ENCODE peak calls at places on chromosome 19, in nine cellular contexts. One of them, this sample, is unnamed.

GRCh38 chr19:7191946-7192691 is 102.1 kb downstream of the INSR start:
- DNase-seq in A673: no peak
- DNase-seq in anterior cingulate cortex: no peak
- DNase-seq in NCI-H460: no peak
- DNase-seq in erythroblast: no peak
- DNase-seq in RWPE1: no peak
- DNase-seq in C1 segment of cervical spinal cord: no peak
- DNase-seq in Caki2: no peak
- DNase-seq in nephron progenitor cell: no peak
- DNase-seq in this sample: no peak

GRCh38 chr19:45568732-45569131 is 15.9 kb downstream of the OPA3 start:
- DNase-seq in A673: peak; percentile 79
- DNase-seq in anterior cingulate cortex: no peak
- DNase-seq in NCI-H460: no peak
- DNase-seq in erythroblast: no peak
- DNase-seq in RWPE1: peak; percentile 76
- DNase-seq in C1 segment of cervical spinal cord: no peak
- DNase-seq in Caki2: peak; percentile 70
- DNase-seq in nephron progenitor cell: no peak
- DNase-seq in this sample: no peak

GRCh38 chr19:10535613-10536012 is 8.1 kb upstream of the ATG4D start:
- DNase-seq in A673: no peak
- DNase-seq in anterior cingulate cortex: no peak
- DNase-seq in NCI-H460: no peak
- DNase-seq in erythroblast: no peak
- DNase-seq in RWPE1: peak; percentile 89
- DNase-seq in C1 segment of cervical spinal cord: no peak
- DNase-seq in Caki2: no peak
- DNase-seq in nephron progenitor cell: no peak
- DNase-seq in this sample: no peak

GRCh38 chr19:1767464-1767933 is 14.2 kb downstream of the ONECUT3 start:
- DNase-seq in A673: peak; percentile 70
- DNase-seq in anterior cingulate cortex: no peak
- DNase-seq in NCI-H460: peak; percentile 16
- DNase-seq in erythroblast: no peak
- DNase-seq in RWPE1: peak; percentile 77
- DNase-seq in C1 segment of cervical spinal cord: no peak
- DNase-seq in Caki2: peak; percentile 16
- DNase-seq in nephron progenitor cell: peak; percentile 84
- DNase-seq in this sample: no peak

GRCh38 chr19:18785179-18786124 is 5.7 kb downstream of the COMP start:
- DNase-seq in A673: peak; percentile 90
- DNase-seq in anterior cingulate cortex: peak; percentile 14
- DNase-seq in NCI-H460: peak; percentile 76
- DNase-seq in erythroblast: peak; percentile 87
- DNase-seq in RWPE1: peak; percentile 98
- DNase-seq in C1 segment of cervical spinal cord: peak; percentile 49
- DNase-seq in Caki2: peak; percentile 56
- DNase-seq in nephron progenitor cell: peak; percentile 97
- DNase-seq in this sample: no peak

GRCh38 chr19:3483226-3483628 is at the start of gene SMIM44:
- DNase-seq in A673: no peak
- DNase-seq in anterior cingulate cortex: no peak
- DNase-seq in NCI-H460: no peak
- DNase-seq in erythroblast: no peak
- DNase-seq in RWPE1: no peak
- DNase-seq in C1 segment of cervical spinal cord: no peak
- DNase-seq in Caki2: no peak
- DNase-seq in nephron progenitor cell: no peak
- DNase-seq in this sample: no peak

GRCh38 chr19:55156202-55157063 is 1.1 kb downstream of the TNNI3 start:
- DNase-seq in A673: peak; percentile 94
- DNase-seq in anterior cingulate cortex: no peak
- DNase-seq in NCI-H460: peak; percentile 68
- DNase-seq in erythroblast: peak; percentile 45
- DNase-seq in RWPE1: peak; percentile 79
- DNase-seq in C1 segment of cervical spinal cord: no peak
- DNase-seq in Caki2: no peak
- DNase-seq in nephron progenitor cell: peak; percentile 93
- DNase-seq in this sample: peak; percentile 56

GRCh38 chr19:46776927-46777911 is 11.2 kb downstream of the SLC1A5 start:
- DNase-seq in A673: no peak
- DNase-seq in anterior cingulate cortex: no peak
- DNase-seq in NCI-H460: no peak
- DNase-seq in erythroblast: peak; percentile 51
- DNase-seq in RWPE1: peak; percentile 44
- DNase-seq in C1 segment of cervical spinal cord: no peak
- DNase-seq in Caki2: no peak
- DNase-seq in nephron progenitor cell: no peak
- DNase-seq in this sample: no peak

GRCh38 chr19:10505583-10506229 is 2.5 kb upstream of the KEAP1 start:
- DNase-seq in A673: peak; percentile 86
- DNase-seq in anterior cingulate cortex: peak; percentile 15
- DNase-seq in NCI-H460: peak; percentile 49
- DNase-seq in erythroblast: peak; percentile 84
- DNase-seq in RWPE1: no peak
- DNase-seq in C1 segment of cervical spinal cord: peak; percentile 3
- DNase-seq in Caki2: no peak
- DNase-seq in nephron progenitor cell: peak; percentile 77
- DNase-seq in this sample: no peak

GRCh38 chr19:4914736-4915501 is 5.6 kb downstream of the UHRF1 start:
- DNase-seq in A673: peak; percentile 72
- DNase-seq in anterior cingulate cortex: no peak
- DNase-seq in NCI-H460: peak; percentile 38
- DNase-seq in erythroblast: peak; percentile 56
- DNase-seq in RWPE1: peak; percentile 93
- DNase-seq in C1 segment of cervical spinal cord: no peak
- DNase-seq in Caki2: peak; percentile 86
- DNase-seq in nephron progenitor cell: no peak
- DNase-seq in this sample: no peak

GRCh38 chr19:50001158-50001557 is 24.0 kb downstream of the VRK3 start:
- DNase-seq in A673: no peak
- DNase-seq in anterior cingulate cortex: no peak
- DNase-seq in NCI-H460: no peak
- DNase-seq in erythroblast: no peak
- DNase-seq in RWPE1: no peak
- DNase-seq in C1 segment of cervical spinal cord: no peak
- DNase-seq in Caki2: no peak
- DNase-seq in nephron progenitor cell: no peak
- DNase-seq in this sample: no peak

GRCh38 chr19:45667620-45668341 is at the start of gene GIPR:
- DNase-seq in A673: peak; percentile 54
- DNase-seq in anterior cingulate cortex: no peak
- DNase-seq in NCI-H460: peak; percentile 52
- DNase-seq in erythroblast: peak; percentile 51
- DNase-seq in RWPE1: peak; percentile 26
- DNase-seq in C1 segment of cervical spinal cord: no peak
- DNase-seq in Caki2: peak; percentile 92
- DNase-seq in nephron progenitor cell: peak; percentile 77
- DNase-seq in this sample: no peak

GRCh38 chr19:17423429-17424208 is 3.8 kb downstream of the MVB12A start:
- DNase-seq in A673: no peak
- DNase-seq in anterior cingulate cortex: no peak
- DNase-seq in NCI-H460: no peak
- DNase-seq in erythroblast: no peak
- DNase-seq in RWPE1: no peak
- DNase-seq in C1 segment of cervical spinal cord: no peak
- DNase-seq in Caki2: no peak
- DNase-seq in nephron progenitor cell: no peak
- DNase-seq in this sample: no peak

GRCh38 chr19:35116085-35116801 is 620 bp downstream of the FXYD3 start:
- DNase-seq in A673: no peak
- DNase-seq in anterior cingulate cortex: no peak
- DNase-seq in NCI-H460: no peak
- DNase-seq in erythroblast: no peak
- DNase-seq in RWPE1: peak; percentile 78
- DNase-seq in C1 segment of cervical spinal cord: no peak
- DNase-seq in Caki2: no peak
- DNase-seq in nephron progenitor cell: no peak
- DNase-seq in this sample: no peak

GRCh38 chr19:19547674-19548345 is 9.7 kb downstream of the CILP2 start:
- DNase-seq in A673: no peak
- DNase-seq in anterior cingulate cortex: no peak
- DNase-seq in NCI-H460: no peak
- DNase-seq in erythroblast: no peak
- DNase-seq in RWPE1: no peak
- DNase-seq in C1 segment of cervical spinal cord: no peak
- DNase-seq in Caki2: no peak
- DNase-seq in nephron progenitor cell: no peak
- DNase-seq in this sample: no peak

GRCh38 chr19:17448190-17448967 is at the start of gene TMEM221:
- DNase-seq in A673: peak; percentile 60
- DNase-seq in anterior cingulate cortex: no peak
- DNase-seq in NCI-H460: no peak
- DNase-seq in erythroblast: peak; percentile 47
- DNase-seq in RWPE1: no peak
- DNase-seq in C1 segment of cervical spinal cord: no peak
- DNase-seq in Caki2: no peak
- DNase-seq in nephron progenitor cell: peak; percentile 73
- DNase-seq in this sample: no peak

GRCh38 chr19:15109768-15110417 is 2.7 kb downstream of the SYDE1 start:
- DNase-seq in A673: no peak
- DNase-seq in anterior cingulate cortex: no peak
- DNase-seq in NCI-H460: no peak
- DNase-seq in erythroblast: no peak
- DNase-seq in RWPE1: no peak
- DNase-seq in C1 segment of cervical spinal cord: no peak
- DNase-seq in Caki2: no peak
- DNase-seq in nephron progenitor cell: no peak
- DNase-seq in this sample: no peak

GRCh38 chr19:4744451-4745170 is 21.0 kb upstream of the DPP9 start:
- DNase-seq in A673: peak; percentile 64
- DNase-seq in anterior cingulate cortex: no peak
- DNase-seq in NCI-H460: no peak
- DNase-seq in erythroblast: no peak
- DNase-seq in RWPE1: peak; percentile 74
- DNase-seq in C1 segment of cervical spinal cord: peak; percentile 71
- DNase-seq in Caki2: no peak
- DNase-seq in nephron progenitor cell: no peak
- DNase-seq in this sample: no peak

GRCh38 chr19:34218818-34219164 is 35.6 kb upstream of the GARRE1 start:
- DNase-seq in A673: no peak
- DNase-seq in anterior cingulate cortex: no peak
- DNase-seq in NCI-H460: no peak
- DNase-seq in erythroblast: no peak
- DNase-seq in RWPE1: no peak
- DNase-seq in C1 segment of cervical spinal cord: no peak
- DNase-seq in Caki2: no peak
- DNase-seq in nephron progenitor cell: no peak
- DNase-seq in this sample: no peak

GRCh38 chr19:3548594-3548993 is 8.8 kb downstream of the MFSD12 start:
- DNase-seq in A673: no peak
- DNase-seq in anterior cingulate cortex: no peak
- DNase-seq in NCI-H460: no peak
- DNase-seq in erythroblast: no peak
- DNase-seq in RWPE1: no peak
- DNase-seq in C1 segment of cervical spinal cord: no peak
- DNase-seq in Caki2: no peak
- DNase-seq in nephron progenitor cell: no peak
- DNase-seq in this sample: no peak

GRCh38 chr19:20273376-20273775 is 106.4 kb downstream of the ZNF486 start:
- DNase-seq in A673: no peak
- DNase-seq in anterior cingulate cortex: no peak
- DNase-seq in NCI-H460: no peak
- DNase-seq in erythroblast: no peak
- DNase-seq in RWPE1: no peak
- DNase-seq in C1 segment of cervical spinal cord: no peak
- DNase-seq in Caki2: no peak
- DNase-seq in nephron progenitor cell: no peak
- DNase-seq in this sample: no peak

This sample was measured in NCI-H1417 treated with DMSO at 0.1 percent for 48 hours.